ENCODE peak calls at places on chromosomes 16 and 17, in nine cellular contexts. W is lung; J is mesendoderm; H is NT2/D1; U is effector memory CD4-positive, alpha-beta T cell; V is upper lobe of right lung; Y is astrocyte; N is IMR-90; E is colonic mucosa. Z is an unnamed sample.

GRCh38 chr17:42010898-42011516 is 6.2 kb downstream of the DNAJC7 start:
- DNase-seq in W (no peak), J (peak; percentile 57), H (no peak), U (no peak), V (no peak), Y (no peak), N (peak; percentile 22), E (no peak), Z (no peak)

GRCh38 chr16:78252757-78253156 is 153.3 kb downstream of the WWOX start:
- DNase-seq in W (no peak), J (no peak), H (no peak), U (no peak), V (no peak), Y (no peak), N (no peak), E (no peak), Z (no peak)

GRCh38 chr17:1110844-1111598 is 68.8 kb downstream of the ABR start:
- DNase-seq in W (peak; percentile 82), J (peak; percentile 84), H (no peak), U (no peak), V (peak; percentile 91), Y (peak; percentile 84), N (peak; percentile 91), E (peak; percentile 83), Z (peak; percentile 46)

GRCh38 chr17:39393732-39394131 is 7.7 kb downstream of the FBXL20 start:
- DNase-seq in W (no peak), J (no peak), H (no peak), U (no peak), V (no peak), Y (peak; percentile 12), N (no peak), E (no peak), Z (no peak)

GRCh38 chr16:57883480-57883879 is 81.2 kb upstream of the KIFC3 start:
- DNase-seq in W (no peak), J (no peak), H (no peak), U (no peak), V (no peak), Y (no peak), N (no peak), E (no peak), Z (no peak)

GRCh38 chr16:81956213-81956948 is 54.9 kb downstream of the SDR42E1 start:
- DNase-seq in W (peak; percentile 42), J (no peak), H (no peak), U (no peak), V (peak; percentile 68), Y (no peak), N (no peak), E (no peak), Z (no peak)

GRCh38 chr16:23905027-23905426 is 69.2 kb downstream of the PRKCB start:
- DNase-seq in W (no peak), J (peak; percentile 89), H (peak; percentile 83), U (no peak), V (no peak), Y (peak; percentile 41), N (peak; percentile 70), E (no peak), Z (no peak)

GRCh38 chr17:17021194-17021863 is 20.9 kb upstream of the MPRIP start:
- DNase-seq in W (peak; percentile 62), J (peak; percentile 84), H (no peak), U (no peak), V (peak; percentile 78), Y (peak; percentile 63), N (no peak), E (no peak), Z (peak; percentile 74)

GRCh38 chr16:29665294-29666077 is 2.4 kb downstream of the SPN start:
- DNase-seq in W (no peak), J (no peak), H (no peak), U (no peak), V (peak; percentile 64), Y (no peak), N (no peak), E (no peak), Z (no peak)

GRCh38 chr17:3808701-3809100 is 7.7 kb upstream of the ITGAE start:
- DNase-seq in W (no peak), J (no peak), H (no peak), U (no peak), V (no peak), Y (peak; percentile 75), N (no peak), E (no peak), Z (no peak)

GRCh38 chr17:34306466-34306865 is 12.8 kb upstream of the CCL8 start:
- DNase-seq in W (peak; percentile 40), J (peak; percentile 74), H (no peak), U (no peak), V (no peak), Y (peak; percentile 67), N (peak; percentile 87), E (no peak), Z (peak; percentile 23)

GRCh38 chr16:795580-796229 is 4.8 kb downstream of the GNG13 start:
- DNase-seq in W (no peak), J (no peak), H (no peak), U (no peak), V (no peak), Y (no peak), N (no peak), E (no peak), Z (no peak)

DNA sequence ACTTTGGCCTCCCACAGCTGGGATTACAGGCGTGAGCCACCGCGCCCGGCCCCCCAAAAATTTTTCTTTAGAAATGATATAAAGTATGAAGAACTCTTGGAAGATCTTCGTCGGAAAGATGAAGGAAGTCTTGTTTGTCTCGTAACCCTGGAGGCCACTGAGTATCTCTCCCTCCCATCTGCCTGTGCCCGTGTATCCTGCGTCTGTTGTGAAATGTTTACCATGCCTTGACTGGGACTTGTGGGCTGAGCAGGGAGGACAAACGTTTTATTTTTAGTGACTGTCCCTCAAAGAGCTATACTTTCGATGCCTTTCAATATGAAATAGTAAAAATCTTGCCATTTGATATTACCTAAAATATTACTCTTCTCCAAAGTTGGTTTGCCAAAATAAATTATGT is 121.2 kb downstream of the RPTOR start:
- DNase-seq in W (no peak), J (no peak), H (no peak), U (no peak), V (no peak), Y (no peak), N (no peak), E (no peak), Z (no peak)
- H3K4me1 ChIP-seq in W (peaks cover 9% of the 10 kb centered on the region), J (peaks cover 3% of the 10 kb centered on the region), H (peaks cover 16% of the 10 kb centered on the region), U (peaks cover 48% of the 10 kb centered on the region), V (peaks cover 21% of the 10 kb centered on the region), Y (no peaks in the 10 kb centered on the region), N (peaks cover 14% of the 10 kb centered on the region), E (no peaks in the 10 kb centered on the region), Z (no peaks in the 10 kb centered on the region)

DNA sequence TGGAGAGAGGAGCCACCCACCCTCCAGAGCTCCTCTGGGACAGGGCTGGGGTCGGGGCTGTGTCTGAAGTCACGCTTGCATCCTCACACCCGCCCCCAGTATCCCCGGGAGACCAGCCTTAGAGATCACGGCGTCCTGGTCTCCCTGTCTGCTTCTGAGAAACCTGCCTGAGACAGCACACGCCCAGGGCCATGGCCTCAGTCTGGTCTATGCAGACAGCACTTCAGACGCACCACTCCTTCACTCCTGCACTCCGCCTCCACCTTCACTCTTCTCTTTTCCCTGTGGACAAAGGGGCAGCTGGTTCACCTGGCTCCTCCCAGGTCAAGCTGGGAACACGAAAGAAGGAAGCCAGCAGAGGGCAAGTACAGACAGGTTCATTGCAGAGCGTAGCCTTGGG is 248.0 kb upstream of the GSE1 start:
- DNase-seq in W (no peak), J (no peak), H (no peak), U (no peak), V (peak; percentile 61), Y (no peak), N (no peak), E (no peak), Z (no peak)
- H3K4me1 ChIP-seq in W (peaks cover 11% of the 10 kb centered on the region), J (peaks cover 9% of the 10 kb centered on the region), H (peaks cover 21% of the 10 kb centered on the region), U (no peaks in the 10 kb centered on the region), V (peaks cover 9% of the 10 kb centered on the region), Y (peaks cover 26% of the 10 kb centered on the region), N (peaks cover 3% of the 10 kb centered on the region), E (no peaks in the 10 kb centered on the region), Z (peaks cover 8% of the 10 kb centered on the region)

GRCh38 chr17:40536731-40537171 is 28.5 kb downstream of the CCR7 start:
- DNase-seq in W (no peak), J (no peak), H (no peak), U (no peak), V (peak; percentile 73), Y (no peak), N (peak; percentile 75), E (no peak), Z (no peak)
- H3K4me1 ChIP-seq in W (peaks cover 36% of the 10 kb centered on the region), J (peaks cover 12% of the 10 kb centered on the region), H (peaks cover 11% of the 10 kb centered on the region), U (peaks cover 55% of the 10 kb centered on the region), V (peaks cover 82% of the 10 kb centered on the region), Y (peaks cover 27% of the 10 kb centered on the region), N (peaks cover 46% of the 10 kb centered on the region), E (peaks cover 6% of the 10 kb centered on the region), Z (no peaks in the 10 kb centered on the region)

GRCh38 chr16:4659363-4660353 is 33.7 kb upstream of the NUDT16L1 start:
- DNase-seq in W (no peak), J (no peak), H (no peak), U (no peak), V (no peak), Y (no peak), N (no peak), E (no peak), Z (no peak)
- H3K4me1 ChIP-seq in W (peaks cover 22% of the 10 kb centered on the region), J (no peaks in the 10 kb centered on the region), H (peaks cover 12% of the 10 kb centered on the region), U (peaks cover 36% of the 10 kb centered on the region), V (peaks cover 48% of the 10 kb centered on the region), Y (peaks cover 33% of the 10 kb centered on the region), N (no peaks in the 10 kb centered on the region), E (peaks cover 17% of the 10 kb centered on the region), Z (peaks cover 10% of the 10 kb centered on the region)